ENCODE peak calls at places on chromosomes 6 and 20, in seven cellular contexts. T is T-helper 22 cell, Z is AG04449, F is NCI-H1436, J is AG20443, H is GM20000, Y is hippocampal formation. A is an unnamed sample.

GRCh38 chr20:35135867-35136586 is 11.1 kb downstream of the EDEM2 start:
- DNase-seq in Z (no peak), Y (no peak), F (no peak), H (no peak), T (no peak), J (peak; percentile 75), A (no peak)

GRCh38 chr20:5189917-5190316 is 63.1 kb downstream of the CDS2 start:
- DNase-seq in F (no peak), H (no peak), T (no peak), Z (no peak), J (no peak), Y (no peak), A (no peak)

GRCh38 chr6:71294121-71294523 is 5.5 kb downstream of the OGFRL1 start:
- DNase-seq in J (peak; percentile 85), F (no peak), H (no peak), Y (no peak), Z (peak; percentile 36), T (no peak), A (no peak)

GRCh38 chr6:143901885-143902708 is 37.8 kb downstream of the ZC2HC1B start:
- DNase-seq in F (no peak), T (no peak), J (peak; percentile 40), Y (no peak), Z (no peak), H (peak; percentile 61), A (no peak)

GRCh38 chr20:56422131-56422823 is 10.2 kb downstream of the CASS4 start:
- DNase-seq in Y (no peak), J (peak; percentile 68), F (no peak), T (no peak), H (no peak), Z (no peak), A (peak; percentile 19)

GRCh38 chr20:61253640-61254511 is 1.8 kb downstream of the CDH4 start:
- DNase-seq in Z (no peak), H (no peak), Y (no peak), J (peak; percentile 50), T (no peak), F (no peak), A (no peak)

GRCh38 chr20:17966432-17967312 is 1.9 kb downstream of the SNX5 start:
- DNase-seq in Y (no peak), H (peak; percentile 42), T (no peak), Z (no peak), F (no peak), J (peak; percentile 28), A (peak; percentile 42)

GRCh38 chr6:52288216-52288615 is 3.7 kb upstream of the MCM3 start:
- DNase-seq in J (no peak), F (no peak), T (no peak), Y (no peak), H (no peak), Z (no peak), A (no peak)

GRCh38 chr6:37491161-37491829 is 8.4 kb downstream of the CCDC167 start:
- DNase-seq in Z (no peak), F (no peak), J (no peak), Y (no peak), T (no peak), H (no peak), A (no peak)

GRCh38 chr6:52454556-52454955 is 34.4 kb downstream of the EFHC1 start:
- DNase-seq in Z (no peak), F (no peak), H (no peak), Y (no peak), T (no peak), J (no peak), A (no peak)

GRCh38 chr6:106750146-106750900 is 120.9 kb downstream of the QRSL1 start:
- DNase-seq in J (no peak), F (peak; percentile 84), T (no peak), Z (no peak), H (no peak), Y (no peak), A (no peak)

A was measured in activated CD8-positive, alpha-beta T cell treated with anti-CD3 and anti-CD28 coated beads, Interleukin-2, amount 10 ng/mL, durations not matched to agents 7 days and 5 days.